ENCODE peak calls at places on chromosomes 5 and 9, in six cellular contexts. One of them, this sample, is unnamed.

GRCh38 chr9:92438900-92439526 is 14.7 kb upstream of the OMD start:
- DNase-seq in GM10248: no peak
- DNase-seq in retinal pigment epithelial cell: no peak
- DNase-seq in A549: no peak
- DNase-seq in fibroblast of the aortic adventitia: peak
- DNase-seq in neural crest cell: no peak
- DNase-seq in this sample: no peak

GRCh38 chr9:137497921-137498719 is 39.0 kb upstream of the NSMF start:
- DNase-seq in neural crest cell: no peak
- DNase-seq in A549: no peak
- DNase-seq in GM10248: no peak
- DNase-seq in retinal pigment epithelial cell: no peak
- DNase-seq in fibroblast of the aortic adventitia: no peak
- DNase-seq in this sample: no peak

GRCh38 chr9:98707158-98708102 is 1.3 kb downstream of the GABBR2 start:
- DNase-seq in GM10248: peak
- DNase-seq in fibroblast of the aortic adventitia: peak
- DNase-seq in retinal pigment epithelial cell: peak
- DNase-seq in neural crest cell: peak
- DNase-seq in A549: peak
- DNase-seq in this sample: no peak

GRCh38 chr9:95793924-95794828 is 81.3 kb upstream of the ERCC6L2 start:
- DNase-seq in fibroblast of the aortic adventitia: peak
- DNase-seq in neural crest cell: no peak
- DNase-seq in retinal pigment epithelial cell: peak
- DNase-seq in GM10248: no peak
- DNase-seq in A549: no peak
- DNase-seq in this sample: no peak

GRCh38 chr9:602716-603115 is 238.8 kb upstream of the DMRT1 start:
- DNase-seq in A549: no peak
- DNase-seq in fibroblast of the aortic adventitia: no peak
- DNase-seq in GM10248: no peak
- DNase-seq in retinal pigment epithelial cell: no peak
- DNase-seq in neural crest cell: no peak
- DNase-seq in this sample: no peak

GRCh38 chr9:18490591-18491370 is 16.8 kb downstream of the ADAMTSL1 start:
- DNase-seq in A549: no peak
- DNase-seq in fibroblast of the aortic adventitia: peak
- DNase-seq in GM10248: no peak
- DNase-seq in retinal pigment epithelial cell: peak
- DNase-seq in neural crest cell: no peak
- DNase-seq in this sample: no peak

GRCh38 chr5:112106878-112107277 is 312.2 kb downstream of the EPB41L4A start:
- DNase-seq in retinal pigment epithelial cell: no peak
- DNase-seq in A549: no peak
- DNase-seq in fibroblast of the aortic adventitia: no peak
- DNase-seq in GM10248: no peak
- DNase-seq in neural crest cell: no peak
- DNase-seq in this sample: no peak

GRCh38 chr9:111957856-111958631 is 61.4 kb downstream of the UGCG start:
- DNase-seq in neural crest cell: no peak
- DNase-seq in A549: no peak
- DNase-seq in fibroblast of the aortic adventitia: peak
- DNase-seq in GM10248: no peak
- DNase-seq in retinal pigment epithelial cell: peak
- DNase-seq in this sample: peak

GRCh38 chr5:133680830-133681555 is 68.7 kb upstream of the FSTL4 start:
- DNase-seq in fibroblast of the aortic adventitia: no peak
- DNase-seq in retinal pigment epithelial cell: no peak
- DNase-seq in neural crest cell: no peak
- DNase-seq in A549: no peak
- DNase-seq in GM10248: no peak
- DNase-seq in this sample: no peak

GRCh38 chr9:4740623-4741364 is at the start of gene AK3:
- DNase-seq in GM10248: peak
- DNase-seq in A549: peak
- DNase-seq in neural crest cell: peak
- DNase-seq in fibroblast of the aortic adventitia: peak
- DNase-seq in retinal pigment epithelial cell: peak
- DNase-seq in this sample: peak

GRCh38 chr9:13181652-13182051 is 97.8 kb downstream of the MPDZ start:
- DNase-seq in retinal pigment epithelial cell: peak
- DNase-seq in fibroblast of the aortic adventitia: no peak
- DNase-seq in GM10248: no peak
- DNase-seq in neural crest cell: no peak
- DNase-seq in A549: peak
- DNase-seq in this sample: no peak

GRCh38 chr5:53479656-53480473 is 564 bp upstream of the FST start:
- DNase-seq in GM10248: peak
- DNase-seq in retinal pigment epithelial cell: no peak
- DNase-seq in fibroblast of the aortic adventitia: peak
- DNase-seq in neural crest cell: peak
- DNase-seq in A549: peak
- DNase-seq in this sample: no peak

GRCh38 chr5:142680605-142681259 is 5.2 kb downstream of the FGF1 start:
- DNase-seq in fibroblast of the aortic adventitia: peak
- DNase-seq in neural crest cell: no peak
- DNase-seq in retinal pigment epithelial cell: no peak
- DNase-seq in GM10248: no peak
- DNase-seq in A549: peak
- DNase-seq in this sample: no peak

GRCh38 chr9:128393171-128393761 is 22.1 kb downstream of the URM1 start:
- DNase-seq in neural crest cell: peak
- DNase-seq in A549: no peak
- DNase-seq in GM10248: no peak
- DNase-seq in retinal pigment epithelial cell: no peak
- DNase-seq in fibroblast of the aortic adventitia: no peak
- DNase-seq in this sample: no peak

GRCh38 chr5:14574891-14575496 is 6.6 kb upstream of the OTULINL start:
- DNase-seq in fibroblast of the aortic adventitia: no peak
- DNase-seq in A549: no peak
- DNase-seq in GM10248: no peak
- DNase-seq in retinal pigment epithelial cell: no peak
- DNase-seq in neural crest cell: no peak
- DNase-seq in this sample: peak

GRCh38 chr9:72579190-72579589 is 57.8 kb downstream of the TMC1 start:
- DNase-seq in neural crest cell: no peak
- DNase-seq in fibroblast of the aortic adventitia: peak
- DNase-seq in A549: peak
- DNase-seq in retinal pigment epithelial cell: peak
- DNase-seq in GM10248: no peak
- DNase-seq in this sample: no peak

GRCh38 chr9:110752766-110753165 is 84.2 kb downstream of the MUSK start:
- DNase-seq in neural crest cell: no peak
- DNase-seq in fibroblast of the aortic adventitia: peak
- DNase-seq in GM10248: no peak
- DNase-seq in retinal pigment epithelial cell: no peak
- DNase-seq in A549: peak
- DNase-seq in this sample: no peak

GRCh38 chr5:55920784-55921183 is 69.6 kb downstream of the IL31RA start:
- DNase-seq in neural crest cell: no peak
- DNase-seq in fibroblast of the aortic adventitia: peak
- DNase-seq in A549: no peak
- DNase-seq in GM10248: peak
- DNase-seq in retinal pigment epithelial cell: no peak
- DNase-seq in this sample: no peak

DNA sequence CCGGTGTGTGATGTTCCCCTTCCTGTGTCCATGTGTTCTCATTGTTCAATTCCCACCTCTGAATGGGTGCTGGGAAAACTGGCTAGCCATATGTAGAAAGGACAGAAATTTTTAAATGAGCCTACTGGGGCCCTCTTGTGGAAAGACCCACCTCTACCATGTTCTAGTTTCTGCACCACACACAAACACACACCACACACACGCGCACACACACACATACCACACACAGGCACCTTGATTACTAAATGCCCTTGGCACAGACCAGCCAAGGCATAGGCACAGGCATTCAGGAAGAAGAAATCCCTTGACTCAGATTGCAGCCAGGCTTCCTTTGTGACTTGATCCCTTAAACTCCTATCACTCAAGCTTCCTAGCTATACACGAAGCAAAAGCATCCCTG is 60.5 kb downstream of the SIL1 start:
- DNase-seq in retinal pigment epithelial cell: peak
- DNase-seq in A549: no peak
- DNase-seq in GM10248: no peak
- DNase-seq in neural crest cell: no peak
- DNase-seq in fibroblast of the aortic adventitia: peak
- DNase-seq in this sample: no peak
- TF ChIP-seq CTCF in retinal pigment epithelial cell: peak
- TF ChIP-seq CTCF in A549: peak
- TF ChIP-seq CTCF in GM10248: peak
- TF ChIP-seq CTCF in neural crest cell: peak
- TF ChIP-seq CTCF in fibroblast of the aortic adventitia: peak
- TF ChIP-seq CTCF in this sample: no peak

GRCh38 chr5:72082048-72082447 is 25.2 kb upstream of the MAP1B start:
- DNase-seq in GM10248: no peak
- DNase-seq in fibroblast of the aortic adventitia: no peak
- DNase-seq in A549: no peak
- DNase-seq in neural crest cell: no peak
- DNase-seq in retinal pigment epithelial cell: no peak
- DNase-seq in this sample: no peak
- TF ChIP-seq CTCF in GM10248: no peak
- TF ChIP-seq CTCF in fibroblast of the aortic adventitia: peak
- TF ChIP-seq CTCF in A549: no peak
- TF ChIP-seq CTCF in neural crest cell: no peak
- TF ChIP-seq CTCF in retinal pigment epithelial cell: peak
- TF ChIP-seq CTCF in this sample: no peak

DNA sequence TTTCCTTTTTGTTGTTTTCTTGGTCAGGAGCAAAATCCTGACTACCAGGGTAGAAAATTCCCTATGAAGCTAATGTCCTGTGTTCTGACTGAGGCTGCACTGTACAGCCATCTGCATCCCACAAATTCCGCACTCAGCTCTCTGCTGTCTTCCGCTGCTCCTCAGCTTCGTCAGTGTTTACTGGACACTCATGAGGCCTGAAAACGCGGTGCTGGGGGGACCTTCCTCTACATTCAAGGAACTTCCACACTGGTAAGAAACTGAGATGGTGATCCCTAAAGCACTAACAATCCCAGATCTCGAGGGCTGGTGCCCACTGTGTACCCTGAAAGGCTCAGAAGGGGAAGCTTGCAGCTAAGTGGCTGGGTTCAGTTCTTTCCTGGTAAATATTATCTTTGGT is 117.9 kb downstream of the NRG2 start:
- DNase-seq in GM10248: no peak
- DNase-seq in neural crest cell: no peak
- DNase-seq in A549: no peak
- DNase-seq in fibroblast of the aortic adventitia: no peak
- DNase-seq in retinal pigment epithelial cell: no peak
- DNase-seq in this sample: no peak
- TF ChIP-seq CTCF in GM10248: no peak
- TF ChIP-seq CTCF in neural crest cell: no peak
- TF ChIP-seq CTCF in A549: no peak
- TF ChIP-seq CTCF in fibroblast of the aortic adventitia: no peak
- TF ChIP-seq CTCF in retinal pigment epithelial cell: no peak
- TF ChIP-seq CTCF in this sample: no peak

GRCh38 chr5:181222630-181223040 is 446 bp upstream of the TRIM41 start:
- DNase-seq in A549: no peak
- DNase-seq in neural crest cell: no peak
- DNase-seq in fibroblast of the aortic adventitia: no peak
- DNase-seq in GM10248: no peak
- DNase-seq in retinal pigment epithelial cell: no peak
- DNase-seq in this sample: no peak
- TF ChIP-seq CTCF in A549: no peak
- TF ChIP-seq CTCF in neural crest cell: peak
- TF ChIP-seq CTCF in fibroblast of the aortic adventitia: no peak
- TF ChIP-seq CTCF in GM10248: no peak
- TF ChIP-seq CTCF in retinal pigment epithelial cell: no peak
- TF ChIP-seq CTCF in this sample: no peak

GRCh38 chr5:127833999-127834953 is 131.1 kb downstream of the CCDC192 start:
- DNase-seq in A549: no peak
- DNase-seq in GM10248: no peak
- DNase-seq in neural crest cell: no peak
- DNase-seq in retinal pigment epithelial cell: no peak
- DNase-seq in fibroblast of the aortic adventitia: peak
- DNase-seq in this sample: no peak
- TF ChIP-seq CTCF in A549: peak
- TF ChIP-seq CTCF in GM10248: no peak
- TF ChIP-seq CTCF in neural crest cell: no peak
- TF ChIP-seq CTCF in retinal pigment epithelial cell: no peak
- TF ChIP-seq CTCF in fibroblast of the aortic adventitia: no peak
- TF ChIP-seq CTCF in this sample: no peak